ENCODE peak calls at places on chromosomes 7 and 10, in five cellular contexts. U is AG10803; T is fibroblast of the conjunctiva; C is epithelial cell of prostate; G is effector memory CD4-positive, alpha-beta T cell. Q is an unnamed sample.

GRCh38 chr10:80498833-80499671 is 38.6 kb upstream of the SH2D4B start:
- DNase-seq in U (peak), T (peak), C (peak), G (peak), Q (peak)

GRCh38 chr7:77985974-77986339 is 187.4 kb downstream of the PHTF2 start:
- DNase-seq in U (no peak), T (no peak), C (no peak), G (no peak), Q (no peak)

GRCh38 chr10:97428572-97428981 is 2.6 kb downstream of the PGAM1 start:
- DNase-seq in U (peak), T (no peak), C (no peak), G (no peak), Q (no peak)

GRCh38 chr7:826230-826905 is 5.9 kb upstream of the SUN1 start:
- DNase-seq in U (peak), T (no peak), C (no peak), G (no peak), Q (no peak)

GRCh38 chr7:34449765-34450164 is 208.3 kb upstream of the NPSR1 start:
- DNase-seq in U (no peak), T (no peak), C (no peak), G (no peak), Q (no peak)

GRCh38 chr10:45557275-45557905 is 115.2 kb downstream of the ZFAND4 start:
- DNase-seq in U (no peak), T (no peak), C (no peak), G (no peak), Q (no peak)

GRCh38 chr7:23928391-23928790 is 218.4 kb downstream of the STK31 start:
- DNase-seq in U (no peak), T (no peak), C (no peak), G (no peak), Q (no peak)

GRCh38 chr7:134804351-134804750 is 24.9 kb downstream of the CALD1 start:
- DNase-seq in U (peak), T (no peak), C (no peak), G (no peak), Q (no peak)

GRCh38 chr7:8638076-8638475 is 204.7 kb downstream of the NXPH1 start:
- DNase-seq in U (no peak), T (no peak), C (no peak), G (no peak), Q (no peak)

GRCh38 chr7:34837826-34838225 is 179.8 kb downstream of the NPSR1 start:
- DNase-seq in U (no peak), T (no peak), C (no peak), G (no peak), Q (no peak)